ENCODE peak calls at places on chromosomes 5 and 9, in eight cellular contexts. C is stimulated activated CD4-positive, alpha-beta T cell treated with anti-CD3 and anti-CD28 coated beads, Interleukin-4, amount 100 ng/mL, for 4 hours; E is mucosa of gallbladder; X is choroid plexus epithelial cell; F is GM06990; A is stimulated activated naive CD8-positive, alpha-beta T cell treated with anti-CD3 and anti-CD28 coated beads, Interleukin-15, Interleukin-2, amounts not matched to agents 100 U/mL and 50 U/mL, for 24 hours; D is amniotic stem cell; B is posterior cingulate gyrus. Q is an unnamed sample.

GRCh38 chr5:5291357-5291756 is 131.1 kb upstream of the ICE1 start:
- DNase-seq in C (no peak), E (peak), X (peak), F (no peak), A (no peak), D (no peak), B (no peak), Q (no peak)

GRCh38 chr5:126186210-126186609 is 237.0 kb upstream of the GRAMD2B start:
- DNase-seq in C (no peak), E (no peak), X (no peak), F (no peak), A (no peak), D (no peak), B (no peak), Q (no peak)

GRCh38 chr5:146338774-146339714 is at the start of gene POU4F3:
- DNase-seq in C (no peak), E (no peak), X (no peak), F (no peak), A (no peak), D (no peak), B (no peak), Q (no peak)

GRCh38 chr5:43420241-43420640 is 8.1 kb upstream of the CCL28 start:
- DNase-seq in C (no peak), E (no peak), X (peak), F (no peak), A (no peak), D (no peak), B (no peak), Q (no peak)

GRCh38 chr9:79604921-79605562 is 33.3 kb downstream of the TLE4 start:
- DNase-seq in C (no peak), E (no peak), X (no peak), F (no peak), A (no peak), D (no peak), B (no peak), Q (no peak)

GRCh38 chr5:14240366-14240765 is 97.2 kb downstream of the TRIO start:
- DNase-seq in C (no peak), E (no peak), X (peak), F (no peak), A (no peak), D (peak), B (no peak), Q (no peak)

GRCh38 chr5:54671111-54671531 is 153.6 kb downstream of the SNX18 start:
- DNase-seq in C (no peak), E (no peak), X (peak), F (no peak), A (no peak), D (no peak), B (no peak), Q (no peak)

GRCh38 chr5:178116406-178116885 is 3.1 kb downstream of the N4BP3 start:
- DNase-seq in C (peak), E (no peak), X (no peak), F (peak), A (peak), D (no peak), B (peak), Q (peak)

GRCh38 chr9:8384126-8384525 is 584.5 kb upstream of the DMAC1 start:
- DNase-seq in C (no peak), E (no peak), X (no peak), F (no peak), A (no peak), D (no peak), B (no peak), Q (no peak)

GRCh38 chr5:102229685-102230084 is 66.4 kb downstream of the SLCO4C1 start:
- DNase-seq in C (no peak), E (no peak), X (no peak), F (no peak), A (no peak), D (no peak), B (no peak), Q (no peak)

Q was measured in GM12878.